ENCODE peak calls at places on chromosomes 11 and 22, in five cellular contexts. J, V, I, G and Z are unnamed samples.
A peak's percentile ranks its signal among the peaks of the same experiment; 100 is the strongest.

GRCh38 chr11:92846542-92847125 is 122.8 kb upstream of the MTNR1B start:
- DNase-seq in J (no peak), V (no peak), I (no peak), G (no peak), Z (no peak)

GRCh38 chr11:119167933-119168332 is 592 bp upstream of the NLRX1 start:
- DNase-seq in J (peak; percentile 36), V (no peak), I (no peak), G (no peak), Z (no peak)

GRCh38 chr11:65727865-65728264 is 7.3 kb upstream of the RNASEH2C start:
- DNase-seq in J (no peak), V (no peak), I (no peak), G (no peak), Z (no peak)

GRCh38 chr11:111684259-111684658 is 81.9 kb downstream of the PPP2R1B start:
- DNase-seq in J (no peak), V (no peak), I (no peak), G (no peak), Z (no peak)

GRCh38 chr11:44727114-44727372 is 281 bp downstream of the TSPAN18 start:
- DNase-seq in J (no peak), V (no peak), I (no peak), G (no peak), Z (no peak)

GRCh38 chr11:87628161-87628560 is 547.1 kb downstream of the RAB38 start:
- DNase-seq in J (no peak), V (no peak), I (no peak), G (no peak), Z (no peak)

GRCh38 chr22:32413715-32414114 is 1.7 kb upstream of the RTCB start:
- DNase-seq in J (peak; percentile 24), V (no peak), I (no peak), G (no peak), Z (no peak)

GRCh38 chr11:2277933-2278523 is 7.6 kb upstream of the ASCL2 start:
- DNase-seq in J (no peak), V (no peak), I (no peak), G (no peak), Z (no peak)

GRCh38 chr11:132471491-132471890 is 1060.8 kb downstream of the OPCML start:
- DNase-seq in J (no peak), V (no peak), I (no peak), G (no peak), Z (no peak)

GRCh38 chr11:104618949-104619348 is 279.3 kb downstream of the CASP12 start:
- DNase-seq in J (no peak), V (no peak), I (no peak), G (no peak), Z (no peak)

GRCh38 chr11:83220279-83220678 is 26.8 kb downstream of the ANKRD42 start:
- DNase-seq in J (no peak), V (no peak), I (no peak), G (no peak), Z (no peak)

GRCh38 chr11:110299006-110299785 is 2.8 kb upstream of the RDX start:
- DNase-seq in J (no peak), V (no peak), I (no peak), G (no peak), Z (no peak)

GRCh38 chr11:8693010-8693551 is 10.5 kb downstream of the RPL27A start:
- DNase-seq in J (no peak), V (no peak), I (no peak), G (no peak), Z (no peak)

GRCh38 chr11:1371026-1371325 is 18.8 kb upstream of the BRSK2 start:
- DNase-seq in J (no peak), V (no peak), I (no peak), G (no peak), Z (no peak)

GRCh38 chr11:44162662-44163061 is 67.2 kb downstream of the EXT2 start:
- DNase-seq in J (no peak), V (no peak), I (no peak), G (no peak), Z (no peak)

GRCh38 chr11:46528445-46529085 is 65.3 kb downstream of the AMBRA1 start:
- DNase-seq in J (no peak), V (no peak), I (no peak), G (no peak), Z (no peak)

GRCh38 chr11:68579455-68579854 is 104.9 kb upstream of the GAL start:
- DNase-seq in J (no peak), V (no peak), I (no peak), G (no peak), Z (no peak)

GRCh38 chr22:36986242-36986821 is 32.9 kb downstream of the TST start:
- DNase-seq in J (no peak), V (no peak), I (no peak), G (no peak), Z (peak; percentile 14)

GRCh38 chr11:132718711-132719641 is 813.3 kb downstream of the OPCML start:
- DNase-seq in J (no peak), V (no peak), I (no peak), G (no peak), Z (no peak)

GRCh38 chr22:20777420-20778177 is 3.7 kb downstream of the SERPIND1 start:
- DNase-seq in J (peak; percentile 99), V (no peak), I (no peak), G (peak; percentile 32), Z (no peak)

GRCh38 chr22:46673677-46674236 is 53.6 kb downstream of the GRAMD4 start:
- DNase-seq in J (no peak), V (no peak), I (no peak), G (no peak), Z (no peak)

GRCh38 chr11:130699561-130699960 is 216.7 kb downstream of the SNX19 start:
- DNase-seq in J (no peak), V (no peak), I (no peak), G (no peak), Z (no peak)

GRCh38 chr22:29691636-29692326 is 28.0 kb upstream of the CABP7 start:
- DNase-seq in J (no peak), V (no peak), I (no peak), G (no peak), Z (no peak)

GRCh38 chr11:27705873-27706820 is 5.9 kb upstream of the BDNF start:
- DNase-seq in J (peak; percentile 20), V (no peak), I (no peak), G (no peak), Z (no peak)

GRCh38 chr11:133082851-133083488 is 449.3 kb downstream of the OPCML start:
- DNase-seq in J (peak; percentile 12), V (peak; percentile 51), I (peak; percentile 76), G (no peak), Z (peak; percentile 70)

GRCh38 chr11:76233936-76234703 is 27.8 kb upstream of the WNT11 start:
- DNase-seq in J (no peak), V (peak; percentile 53), I (peak; percentile 72), G (peak; percentile 91), Z (no peak)

DNA sequence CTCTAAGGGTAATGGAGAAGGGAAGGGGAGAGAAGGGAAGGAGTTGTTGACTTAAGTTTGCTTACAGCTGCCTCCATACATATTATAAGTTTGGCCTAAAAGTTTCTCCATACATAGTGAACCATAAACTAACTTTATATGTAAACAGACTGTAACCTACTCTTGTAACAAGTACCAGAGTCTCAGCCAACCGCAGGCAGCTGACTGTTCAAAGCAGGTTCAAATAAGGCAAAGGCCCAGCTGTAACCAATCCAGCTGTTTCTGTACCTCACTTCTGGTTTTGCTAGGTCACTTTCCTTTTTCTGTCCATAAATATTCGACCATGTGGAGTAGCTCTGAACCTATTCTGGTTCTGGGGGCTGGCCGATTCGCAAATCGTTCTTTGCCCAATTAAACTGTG is 591.2 kb downstream of the INSC start:
- DNase-seq in J (no peak), V (no peak), I (no peak), G (no peak), Z (no peak)
- H3K4me3 ChIP-seq in J (no peak overlapping the region), V (no peak overlapping the region), I (no peak overlapping the region), G (no peak overlapping the region), Z (no peak overlapping the region)

DNA sequence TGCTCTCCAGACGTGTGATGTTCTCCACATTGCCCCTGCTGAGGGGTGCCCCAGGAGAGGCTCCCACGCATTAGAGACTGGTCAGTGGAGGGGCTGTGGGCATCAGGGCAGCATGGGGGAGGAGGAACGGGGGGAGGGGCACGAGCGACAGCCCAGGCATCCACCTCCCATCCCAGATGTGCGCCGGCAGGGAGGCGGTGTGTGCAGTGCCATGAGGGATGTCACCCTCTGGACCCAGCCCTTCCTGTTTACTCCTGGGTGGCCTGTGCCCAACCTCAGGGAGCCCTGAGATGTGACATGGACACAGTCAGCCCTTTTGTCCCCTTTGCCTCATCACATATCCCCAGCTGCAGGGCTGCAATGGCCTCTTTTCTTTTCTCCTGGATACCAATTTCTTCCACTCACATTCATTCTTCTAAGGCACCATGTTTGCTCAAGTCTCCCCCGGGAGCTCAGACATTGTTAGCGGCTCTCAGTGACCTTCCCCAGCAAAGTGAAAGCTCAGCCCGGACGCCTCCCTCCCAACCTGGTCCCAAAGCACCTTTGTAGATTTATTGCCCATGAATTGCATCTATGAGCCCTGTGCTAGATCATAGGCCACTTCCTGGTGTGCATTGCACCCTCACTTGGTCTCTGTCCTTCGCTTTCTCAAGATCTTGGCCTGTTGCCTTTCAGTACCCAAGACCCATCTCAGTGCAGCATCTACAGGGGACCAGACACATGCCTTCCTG is 150.6 kb downstream of the CEP164 start:
- DNase-seq in J (no peak), V (no peak), I (no peak), G (no peak), Z (no peak)
- H3K27me3 ChIP-seq in J (no peaks in the 10 kb centered on the region), V (no peaks in the 10 kb centered on the region), I (no peaks in the 10 kb centered on the region), G (peaks cover 28% of the 10 kb centered on the region), Z (no peaks in the 10 kb centered on the region)

GRCh38 chr11:3853935-3854659 is 1.4 kb upstream of the STIM1 start:
- DNase-seq in J (no peak), V (no peak), I (peak; percentile 57), G (no peak), Z (no peak)

GRCh38 chr11:3853545-3853842 is 2.0 kb upstream of the STIM1 start:
- DNase-seq in J (no peak), V (no peak), I (no peak), G (no peak), Z (no peak)

GRCh38 chr11:3855808-3856491 is 486 bp downstream of the STIM1 start:
- DNase-seq in J (no peak), V (peak; percentile 57), I (peak; percentile 79), G (peak; percentile 77), Z (peak; percentile 69)

GRCh38 chr11:3854977-3855807 is at the start of gene STIM1:
- DNase-seq in J (peak; percentile 84), V (peak; percentile 96), I (peak; percentile 96), G (peak; percentile 96), Z (peak; percentile 97)

DNA sequence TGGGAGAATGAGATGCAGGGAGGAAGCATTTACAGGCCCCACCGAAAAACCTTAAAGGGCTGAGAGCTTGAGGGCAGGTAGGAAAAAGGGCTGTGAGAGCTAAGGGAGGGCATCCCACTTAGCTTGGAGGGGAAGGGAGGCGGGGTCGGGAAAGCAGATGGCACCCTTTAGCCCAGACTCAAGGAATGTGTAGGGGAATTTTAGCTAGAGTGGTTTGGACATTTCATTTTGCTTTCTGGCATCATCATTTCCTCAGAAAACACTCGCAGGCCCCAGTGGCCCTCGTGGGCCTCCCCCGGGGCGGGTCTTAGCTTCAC is 846 bp upstream of the STIM1 start:
- DNase-seq in J (no peak), V (no peak), I (no peak), G (no peak), Z (no peak)
- H3K4me3 ChIP-seq in J (peak overlapping the region; percentile 87), V (no peak overlapping the region), I (peak overlapping the region; percentile 92), G (peak overlapping the region; percentile 93), Z (peak overlapping the region; percentile 74)

DNA sequence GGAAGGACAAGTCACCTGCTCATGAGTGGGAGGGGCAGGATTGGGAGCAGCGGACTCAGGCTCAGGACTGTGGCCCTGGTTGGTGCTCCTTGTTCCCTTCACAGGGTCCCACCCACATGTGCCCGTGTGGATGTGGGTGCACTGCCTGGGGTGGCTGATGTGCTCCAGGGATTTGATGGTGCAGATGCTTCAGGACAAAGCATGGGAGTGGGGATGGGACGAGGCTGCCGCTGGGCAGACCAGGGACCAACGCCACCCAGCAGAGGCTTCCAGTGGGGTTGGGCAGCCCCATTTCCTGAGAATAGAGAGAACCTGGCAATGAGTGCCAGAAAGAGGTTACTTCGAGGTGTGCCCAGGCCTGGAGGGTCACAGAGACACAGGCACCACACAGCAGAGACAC is 65.5 kb upstream of the IGLL5 start:
- DNase-seq in J (no peak), V (no peak), I (no peak), G (no peak), Z (no peak)
- H3K27me3 ChIP-seq in J (peaks cover 32% of the 10 kb centered on the region), V (no peaks in the 10 kb centered on the region), I (peaks cover 3% of the 10 kb centered on the region), G (peaks cover 20% of the 10 kb centered on the region), Z (no peaks in the 10 kb centered on the region)